ENCODE peak calls at places on chromosome X, in four cellular contexts. One of them, this sample, is unnamed.

GRCh38 chrX:66028936-66029335 is 10.9 kb downstream of the VSIG4 start:
- DNase-seq in COR-L47: no peak
- DNase-seq in activated B cell treated with CpG ODN at 0.5 μM for 24 hours: no peak
- DNase-seq in mucosa of descending colon: no peak
- DNase-seq in this sample: no peak

GRCh38 chrX:115892787-115893671 is 277.5 kb upstream of the AGTR2 start:
- DNase-seq in COR-L47: peak; percentile 57
- DNase-seq in activated B cell treated with CpG ODN at 0.5 μM for 24 hours: no peak
- DNase-seq in mucosa of descending colon: peak; percentile 37
- DNase-seq in this sample: peak; percentile 44

GRCh38 chrX:135345328-135345645 is 36.0 kb downstream of the ETDC start:
- DNase-seq in COR-L47: peak; percentile 27
- DNase-seq in activated B cell treated with CpG ODN at 0.5 μM for 24 hours: no peak
- DNase-seq in mucosa of descending colon: peak; percentile 28
- DNase-seq in this sample: no peak

GRCh38 chrX:50211510-50211909 is 6.9 kb downstream of the CCNB3 start:
- DNase-seq in COR-L47: no peak
- DNase-seq in activated B cell treated with CpG ODN at 0.5 μM for 24 hours: no peak
- DNase-seq in mucosa of descending colon: peak; percentile 14
- DNase-seq in this sample: no peak

GRCh38 chrX:39519566-39520301 is 578.0 kb downstream of the BCOR start:
- DNase-seq in COR-L47: no peak
- DNase-seq in activated B cell treated with CpG ODN at 0.5 μM for 24 hours: no peak
- DNase-seq in mucosa of descending colon: no peak
- DNase-seq in this sample: no peak

GRCh38 chrX:68693481-68694410 is 46.3 kb downstream of the STARD8 start:
- DNase-seq in COR-L47: no peak
- DNase-seq in activated B cell treated with CpG ODN at 0.5 μM for 24 hours: no peak
- DNase-seq in mucosa of descending colon: peak; percentile 47
- DNase-seq in this sample: peak; percentile 82

GRCh38 chrX:25976683-25977310 is 161.3 kb upstream of the MAGEB18 start:
- DNase-seq in COR-L47: no peak
- DNase-seq in activated B cell treated with CpG ODN at 0.5 μM for 24 hours: no peak
- DNase-seq in mucosa of descending colon: no peak
- DNase-seq in this sample: no peak

GRCh38 chrX:53074987-53075386 is 7.2 kb upstream of the TSPYL2 start:
- DNase-seq in COR-L47: no peak
- DNase-seq in activated B cell treated with CpG ODN at 0.5 μM for 24 hours: no peak
- DNase-seq in mucosa of descending colon: no peak
- DNase-seq in this sample: no peak

GRCh38 chrX:128992107-128992971 is 531.0 kb downstream of the SMARCA1 start:
- DNase-seq in COR-L47: no peak
- DNase-seq in activated B cell treated with CpG ODN at 0.5 μM for 24 hours: no peak
- DNase-seq in mucosa of descending colon: no peak
- DNase-seq in this sample: no peak

GRCh38 chrX:153411255-153411987 is at the start of gene ZFP92:
- DNase-seq in COR-L47: no peak
- DNase-seq in activated B cell treated with CpG ODN at 0.5 μM for 24 hours: peak; percentile 43
- DNase-seq in mucosa of descending colon: peak; percentile 12
- DNase-seq in this sample: peak; percentile 36